ENCODE peak calls at places on chromosome 16, in nine cellular contexts. T, G, V, Q, E, M, W, P and I are unnamed samples.

GRCh38 chr16:20610192-20610891 is 34.2 kb upstream of the ACSM2B start:
- DNase-seq in T (no peak), G (no peak), V (no peak), Q (no peak), E (no peak), M (peak; percentile 73), W (no peak), P (no peak), I (no peak)

GRCh38 chr16:85484337-85485295 is 128.5 kb upstream of the GSE1 start:
- DNase-seq in T (no peak), G (no peak), V (no peak), Q (no peak), E (no peak), M (no peak), W (no peak), P (no peak), I (no peak)

GRCh38 chr16:63577891-63578290 is 1541.7 kb upstream of the CDH8 start:
- DNase-seq in T (no peak), G (no peak), V (no peak), Q (no peak), E (no peak), M (no peak), W (no peak), P (no peak), I (no peak)

GRCh38 chr16:71373073-71373472 is 14.6 kb downstream of the CALB2 start:
- DNase-seq in T (no peak), G (peak; percentile 75), V (no peak), Q (no peak), E (no peak), M (no peak), W (peak; percentile 59), P (no peak), I (no peak)

GRCh38 chr16:5056347-5056746 is 9.4 kb downstream of the C16orf89 start:
- DNase-seq in T (no peak), G (no peak), V (no peak), Q (peak; percentile 48), E (no peak), M (no peak), W (no peak), P (no peak), I (no peak)

GRCh38 chr16:15483857-15484256 is 49.5 kb downstream of the BMERB1 start:
- DNase-seq in T (no peak), G (no peak), V (no peak), Q (no peak), E (no peak), M (no peak), W (no peak), P (no peak), I (no peak)

GRCh38 chr16:57531635-57532220 is 4.6 kb downstream of the CCDC102A start:
- DNase-seq in T (no peak), G (no peak), V (no peak), Q (no peak), E (no peak), M (peak; percentile 48), W (no peak), P (no peak), I (no peak)

GRCh38 chr16:370980-371728 is 816 bp upstream of the MRPL28 start:
- DNase-seq in T (no peak), G (no peak), V (no peak), Q (peak; percentile 19), E (no peak), M (peak; percentile 82), W (no peak), P (no peak), I (no peak)

GRCh38 chr16:12815361-12815760 is 11.7 kb upstream of the CPPED1 start:
- DNase-seq in T (no peak), G (no peak), V (no peak), Q (no peak), E (no peak), M (no peak), W (no peak), P (peak; percentile 42), I (no peak)

GRCh38 chr16:14024300-14024699 is 46.8 kb upstream of the MRTFB start:
- DNase-seq in T (no peak), G (peak; percentile 41), V (no peak), Q (no peak), E (no peak), M (no peak), W (no peak), P (no peak), I (no peak)

GRCh38 chr16:48526058-48526957 is 83.7 kb downstream of the N4BP1 start:
- DNase-seq in T (no peak), G (peak; percentile 69), V (no peak), Q (peak; percentile 80), E (peak; percentile 30), M (no peak), W (peak; percentile 12), P (no peak), I (no peak)

GRCh38 chr16:68665501-68665900 is 20.4 kb downstream of the CDH3 start:
- DNase-seq in T (no peak), G (peak; percentile 84), V (no peak), Q (no peak), E (no peak), M (no peak), W (peak; percentile 63), P (no peak), I (no peak)

GRCh38 chr16:19014456-19014855 is 30.7 kb downstream of the TMC7 start:
- DNase-seq in T (no peak), G (peak; percentile 16), V (no peak), Q (peak; percentile 28), E (no peak), M (no peak), W (peak; percentile 60), P (no peak), I (no peak)

GRCh38 chr16:743794-744500 is 3.1 kb upstream of the CIAO3 start:
- DNase-seq in T (no peak), G (no peak), V (no peak), Q (no peak), E (no peak), M (no peak), W (no peak), P (no peak), I (no peak)

GRCh38 chr16:1312903-1313302 is 3.5 kb downstream of the UBE2I start:
- DNase-seq in T (no peak), G (no peak), V (no peak), Q (no peak), E (no peak), M (no peak), W (no peak), P (no peak), I (no peak)

GRCh38 chr16:8887952-8888560 is 5.9 kb downstream of the LITAFD start:
- DNase-seq in T (no peak), G (peak; percentile 94), V (peak; percentile 54), Q (peak; percentile 39), E (peak; percentile 85), M (no peak), W (peak; percentile 88), P (peak; percentile 61), I (no peak)

GRCh38 chr16:67245674-67246080 is 1.6 kb downstream of the FHOD1 start:
- DNase-seq in T (no peak), G (no peak), V (no peak), Q (no peak), E (no peak), M (no peak), W (no peak), P (no peak), I (no peak)

GRCh38 chr16:59593256-59593655 is 859.1 kb upstream of the GOT2 start:
- DNase-seq in T (peak; percentile 41), G (peak; percentile 52), V (no peak), Q (no peak), E (peak; percentile 13), M (no peak), W (peak; percentile 3), P (no peak), I (peak; percentile 75)

GRCh38 chr16:11052080-11052808 is 107.9 kb downstream of the CLEC16A start:
- DNase-seq in T (no peak), G (no peak), V (no peak), Q (no peak), E (no peak), M (no peak), W (peak; percentile 89), P (no peak), I (no peak)

GRCh38 chr16:30750876-30751465 is 2.7 kb downstream of the PHKG2 start:
- DNase-seq in T (no peak), G (no peak), V (no peak), Q (no peak), E (no peak), M (no peak), W (no peak), P (no peak), I (no peak)

GRCh38 chr16:60642956-60643355 is 1393.3 kb downstream of the CDH8 start:
- DNase-seq in T (peak; percentile 20), G (peak; percentile 58), V (no peak), Q (no peak), E (no peak), M (no peak), W (no peak), P (no peak), I (peak; percentile 2)

GRCh38 chr16:68910051-68910450 is 66.7 kb downstream of the TANGO6 start:
- DNase-seq in T (no peak), G (no peak), V (no peak), Q (no peak), E (no peak), M (no peak), W (no peak), P (no peak), I (no peak)

GRCh38 chr16:54503436-54503835 is 216.8 kb upstream of the IRX3 start:
- DNase-seq in T (no peak), G (no peak), V (no peak), Q (no peak), E (no peak), M (no peak), W (no peak), P (no peak), I (no peak)

GRCh38 chr16:50188619-50189136 is 35.6 kb downstream of the TENT4B start:
- DNase-seq in T (no peak), G (no peak), V (no peak), Q (no peak), E (no peak), M (no peak), W (no peak), P (no peak), I (no peak)

GRCh38 chr16:12503201-12503600 is 300.5 kb downstream of the CPPED1 start:
- DNase-seq in T (no peak), G (no peak), V (no peak), Q (no peak), E (no peak), M (no peak), W (no peak), P (no peak), I (no peak)

GRCh38 chr16:50642349-50642748 is 38.8 kb downstream of the SNX20 start:
- DNase-seq in T (no peak), G (no peak), V (no peak), Q (no peak), E (no peak), M (no peak), W (no peak), P (no peak), I (no peak)

GRCh38 chr16:2505695-2506094 is 8.1 kb upstream of the ATP6V0C start:
- DNase-seq in T (no peak), G (no peak), V (no peak), Q (no peak), E (no peak), M (no peak), W (no peak), P (no peak), I (no peak)

GRCh38 chr16:3015865-3016521 is 2.0 kb downstream of the CLDN6 start:
- DNase-seq in T (no peak), G (no peak), V (no peak), Q (no peak), E (no peak), M (no peak), W (no peak), P (no peak), I (no peak)

GRCh38 chr16:83631006-83631405 is 176.8 kb upstream of the HSBP1 start:
- DNase-seq in T (no peak), G (peak; percentile 68), V (no peak), Q (no peak), E (no peak), M (peak; percentile 11), W (peak; percentile 71), P (no peak), I (no peak)

GRCh38 chr16:88276591-88276990 is 106.2 kb upstream of the ZNF469 start:
- DNase-seq in T (no peak), G (no peak), V (no peak), Q (no peak), E (no peak), M (no peak), W (no peak), P (no peak), I (no peak)

GRCh38 chr16:57115504-57116182 is 23.3 kb downstream of the CPNE2 start:
- DNase-seq in T (no peak), G (peak; percentile 47), V (peak; percentile 85), Q (no peak), E (no peak), M (no peak), W (peak; percentile 79), P (peak; percentile 96), I (no peak)